ENCODE peak calls at places on chromosomes 3 and 15, in seven cellular contexts. N, U, Q, Y, C, M and H are unnamed samples.

GRCh38 chr3:4410174-4410573 is 56.9 kb downstream of the SUMF1 start:
- DNase-seq in N (peak; percentile 43), U (no peak), Q (no peak), Y (no peak), C (no peak), M (no peak), H (no peak)

GRCh38 chr3:40858364-40859115 is 333.8 kb downstream of the ZNF621 start:
- DNase-seq in N (no peak), U (no peak), Q (no peak), Y (no peak), C (no peak), M (no peak), H (no peak)

GRCh38 chr15:100106732-100107131 is 235.0 kb downstream of the ADAMTS17 start:
- DNase-seq in N (no peak), U (no peak), Q (no peak), Y (peak; percentile 60), C (peak; percentile 20), M (no peak), H (no peak)

GRCh38 chr3:58564456-58565160 is 12.6 kb downstream of the FAM107A start:
- DNase-seq in N (peak; percentile 96), U (no peak), Q (no peak), Y (peak; percentile 73), C (no peak), M (peak; percentile 63), H (no peak)

GRCh38 chr3:172302176-172302575 is 146.1 kb downstream of the GHSR start:
- DNase-seq in N (no peak), U (no peak), Q (no peak), Y (no peak), C (no peak), M (no peak), H (no peak)

GRCh38 chr15:77904436-77904821 is 173.1 kb downstream of the TBC1D2B start:
- DNase-seq in N (no peak), U (peak; percentile 12), Q (peak; percentile 35), Y (no peak), C (peak; percentile 43), M (no peak), H (no peak)

GRCh38 chr3:11195201-11195600 is 40.9 kb downstream of the HRH1 start:
- DNase-seq in N (no peak), U (no peak), Q (no peak), Y (no peak), C (no peak), M (no peak), H (no peak)

GRCh38 chr3:13189639-13190375 is 116.6 kb upstream of the IQSEC1 start:
- DNase-seq in N (peak; percentile 84), U (peak; percentile 13), Q (no peak), Y (peak; percentile 38), C (peak; percentile 48), M (no peak), H (no peak)

GRCh38 chr15:59687831-59688230 is 1.3 kb downstream of the BNIP2 start:
- DNase-seq in N (no peak), U (no peak), Q (no peak), Y (peak; percentile 57), C (no peak), M (no peak), H (no peak)

GRCh38 chr3:53764376-53764775 is 81.8 kb downstream of the CHDH start:
- DNase-seq in N (no peak), U (no peak), Q (no peak), Y (no peak), C (no peak), M (no peak), H (no peak)

GRCh38 chr15:51759557-51760070 is 8.2 kb downstream of the TMOD2 start:
- DNase-seq in N (no peak), U (peak; percentile 70), Q (no peak), Y (peak; percentile 98), C (no peak), M (no peak), H (peak; percentile 27)

GRCh38 chr15:38464675-38465074 is 10.7 kb downstream of the FAM98B start:
- DNase-seq in N (no peak), U (no peak), Q (no peak), Y (no peak), C (no peak), M (no peak), H (no peak)

GRCh38 chr15:79970921-79971434 is at the start of gene BCL2A1:
- DNase-seq in N (peak; percentile 88), U (no peak), Q (no peak), Y (peak; percentile 83), C (no peak), M (no peak), H (no peak)

GRCh38 chr3:173037840-173038483 is 103.1 kb downstream of the SPATA16 start:
- DNase-seq in N (peak; percentile 9), U (no peak), Q (no peak), Y (no peak), C (no peak), M (peak; percentile 71), H (no peak)

DNA sequence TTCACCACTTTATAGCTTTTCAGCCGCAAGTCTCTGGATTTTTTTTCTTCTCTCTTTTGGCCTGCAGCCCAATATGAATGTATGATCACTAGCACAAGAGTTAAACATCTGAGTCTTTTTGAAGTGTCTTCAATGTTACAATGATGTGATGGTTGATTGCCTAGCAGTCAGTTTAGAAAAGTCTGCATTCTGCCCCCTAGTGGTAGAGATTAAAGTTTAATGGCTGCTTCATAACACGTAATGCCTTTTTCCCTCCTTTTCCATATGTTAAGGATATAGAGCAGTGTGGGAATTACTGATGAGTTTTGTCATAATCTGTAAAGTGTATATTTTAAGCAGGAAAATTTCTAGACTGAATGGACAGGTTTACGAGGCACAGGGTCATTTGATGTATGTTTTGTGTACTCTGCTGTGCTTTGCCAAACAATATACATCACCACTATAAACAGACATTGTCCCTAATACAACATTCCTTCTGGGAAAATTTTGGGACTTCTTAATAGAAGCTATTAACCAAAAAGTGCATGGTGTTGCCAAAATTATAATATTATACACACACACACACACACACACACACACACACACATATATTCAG is 1038.5 kb upstream of the NR2F2 start:
- DNase-seq in N (peak; percentile 68), U (no peak), Q (no peak), Y (peak; percentile 60), C (no peak), M (no peak), H (no peak)
- TF ChIP-seq CTCF in N (peak; percentile 77), U (peak; percentile 38), Q (peak; percentile 51), Y (peak; percentile 57), C (peak; percentile 64), M (peak; percentile 78), H (peak; percentile 37)

DNA sequence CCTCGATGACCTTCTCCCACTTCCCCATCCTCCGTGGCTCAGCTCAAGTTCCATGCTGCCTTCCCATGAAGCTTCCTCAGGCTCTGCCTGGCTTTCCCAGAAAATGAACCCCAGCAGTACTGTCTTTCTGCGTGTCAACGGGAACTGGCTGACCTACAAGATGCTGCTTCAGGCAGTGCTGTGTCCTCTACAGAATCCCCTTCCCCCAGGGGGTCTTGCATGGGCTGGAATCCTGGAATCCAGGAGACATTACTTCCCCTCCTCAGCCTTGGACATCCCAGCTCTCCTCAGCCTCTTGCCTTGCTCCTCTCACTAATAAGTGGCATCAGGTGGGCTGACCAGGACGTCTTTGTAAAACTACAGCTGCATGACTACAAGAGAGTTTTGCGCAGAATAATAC is 5.4 kb downstream of the CCDC12 start:
- DNase-seq in N (no peak), U (no peak), Q (no peak), Y (no peak), C (no peak), M (no peak), H (no peak)
- H3K4me1 ChIP-seq in N (peaks cover 7% of the 10 kb centered on the region), U (no peaks in the 10 kb centered on the region), Q (peaks cover 82% of the 10 kb centered on the region), Y (peaks cover 15% of the 10 kb centered on the region), C (peaks cover 2% of the 10 kb centered on the region), M (peaks cover 6% of the 10 kb centered on the region), H (peaks cover 75% of the 10 kb centered on the region)

GRCh38 chr3:189787622-189788021 is 156.4 kb downstream of the TP63 start:
- DNase-seq in N (peak; percentile 54), U (no peak), Q (no peak), Y (peak; percentile 19), C (no peak), M (no peak), H (no peak)

GRCh38 chr3:189792046-189792929 is 161.1 kb downstream of the TP63 start:
- DNase-seq in N (no peak), U (no peak), Q (no peak), Y (no peak), C (no peak), M (no peak), H (no peak)

GRCh38 chr3:189787191-189787590 is 156.0 kb downstream of the TP63 start:
- DNase-seq in N (no peak), U (no peak), Q (no peak), Y (no peak), C (no peak), M (no peak), H (no peak)

GRCh38 chr3:189789432-189789831 is 158.2 kb downstream of the TP63 start:
- DNase-seq in N (no peak), U (no peak), Q (no peak), Y (no peak), C (no peak), M (no peak), H (no peak)

DNA sequence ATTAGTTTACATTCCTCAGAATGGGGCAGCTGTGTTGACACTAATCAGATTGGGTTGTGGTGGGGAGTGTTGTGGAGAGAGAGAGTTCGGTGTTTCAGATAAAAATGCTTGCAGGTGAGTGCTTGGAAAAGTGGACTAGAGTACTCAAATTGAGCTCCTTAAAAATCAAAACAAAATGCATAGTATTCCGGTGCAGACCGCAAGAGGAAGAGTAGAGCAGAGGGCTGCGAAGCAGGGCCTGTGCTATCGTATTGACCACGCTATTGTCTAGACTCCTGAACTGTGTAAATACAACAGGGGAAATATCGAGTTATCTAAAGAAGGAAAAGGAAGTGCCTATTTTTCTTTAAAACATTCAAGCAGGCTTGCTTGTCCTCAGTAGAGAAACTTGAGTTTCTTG is 159.5 kb downstream of the TP63 start:
- DNase-seq in N (no peak), U (no peak), Q (no peak), Y (no peak), C (no peak), M (no peak), H (no peak)
- TF ChIP-seq CTCF in N (no peak), U (no peak), Q (no peak), Y (no peak), C (no peak), M (no peak), H (no peak)

GRCh38 chr15:41922353-41922752 is 28.5 kb upstream of the SPTBN5 start:
- DNase-seq in N (no peak), U (no peak), Q (no peak), Y (no peak), C (no peak), M (no peak), H (no peak)

GRCh38 chr15:41926184-41927056 is 32.6 kb upstream of the SPTBN5 start:
- DNase-seq in N (peak; percentile 67), U (no peak), Q (no peak), Y (no peak), C (no peak), M (no peak), H (no peak)

GRCh38 chr15:41925209-41925608 is 31.4 kb upstream of the SPTBN5 start:
- DNase-seq in N (no peak), U (no peak), Q (no peak), Y (no peak), C (no peak), M (no peak), H (no peak)

GRCh38 chr15:41921167-41921566 is 27.3 kb upstream of the SPTBN5 start:
- DNase-seq in N (no peak), U (no peak), Q (no peak), Y (no peak), C (no peak), M (no peak), H (no peak)

GRCh38 chr15:41923424-41923999 is 29.7 kb upstream of the SPTBN5 start:
- DNase-seq in N (no peak), U (no peak), Q (no peak), Y (no peak), C (no peak), M (no peak), H (no peak)
- H3K4me1 ChIP-seq in N (peaks cover 26% of the 10 kb centered on the region), U (no peaks in the 10 kb centered on the region), Q (peaks cover 99% of the 10 kb centered on the region), Y (peaks cover 56% of the 10 kb centered on the region), C (no peaks in the 10 kb centered on the region), M (peaks cover 15% of the 10 kb centered on the region), H (peaks cover 100% of the 10 kb centered on the region)